ENCODE peak calls at places on chromosomes 11 and 22, in ten cellular contexts. I, E, U, C, N, L, M, W, B and H are unnamed samples.

GRCh38 chr11:118705111-118705741 is 25.8 kb upstream of the TREH start:
- DNase-seq in W (no peak), E (peak), I (no peak), U (no peak), B (no peak), M (no peak), N (no peak), L (no peak), C (no peak), H (no peak)

GRCh38 chr11:121032546-121032945 is 8.6 kb downstream of the TBCEL start:
- DNase-seq in L (peak), B (no peak), U (no peak), I (no peak), M (no peak), C (no peak), W (no peak), E (no peak), N (no peak), H (peak)

GRCh38 chr11:78907636-78908035 is 333.0 kb upstream of the NARS2 start:
- DNase-seq in M (no peak), E (no peak), N (no peak), L (no peak), W (no peak), C (no peak), B (no peak), I (no peak), U (no peak), H (no peak)

GRCh38 chr11:133934599-133935550 is 21.9 kb downstream of the IGSF9B start:
- DNase-seq in I (peak), C (no peak), B (peak), N (no peak), E (no peak), M (no peak), U (peak), W (peak), L (peak), H (peak)

GRCh38 chr11:118202599-118203422 is 22.0 kb downstream of the JAML start:
- DNase-seq in C (no peak), I (no peak), L (no peak), B (no peak), U (no peak), M (peak), N (no peak), W (no peak), E (peak), H (no peak)

GRCh38 chr22:26592368-26593015 is 2.6 kb upstream of the TPST2 start:
- DNase-seq in L (no peak), M (no peak), N (no peak), B (no peak), U (no peak), C (no peak), I (no peak), W (no peak), E (peak), H (no peak)

GRCh38 chr22:33811686-33812085 is 108.6 kb downstream of the LARGE1 start:
- DNase-seq in W (peak), N (peak), I (peak), E (peak), U (no peak), L (no peak), B (no peak), M (peak), C (peak), H (no peak)

GRCh38 chr11:76788661-76789442 is 5.7 kb downstream of the TSKU start:
- DNase-seq in U (peak), W (no peak), M (peak), I (no peak), C (peak), L (no peak), B (no peak), N (no peak), E (peak), H (no peak)

GRCh38 chr22:39594411-39594810 is 23.9 kb downstream of the CACNA1I start:
- DNase-seq in U (no peak), E (no peak), I (no peak), B (no peak), L (no peak), N (no peak), M (no peak), C (no peak), W (no peak), H (no peak)

GRCh38 chr11:4626207-4627105 is 10.8 kb upstream of the OR51D1 start:
- DNase-seq in N (peak), U (peak), L (peak), C (no peak), I (peak), W (peak), B (no peak), E (peak), M (peak), H (peak)
- TF ChIP-seq POLR2A in N (no peak), U (no peak), L (no peak), C (no peak), I (no peak), W (no peak), B (no peak), E (no peak), M (no peak), H (no peak)

DNA sequence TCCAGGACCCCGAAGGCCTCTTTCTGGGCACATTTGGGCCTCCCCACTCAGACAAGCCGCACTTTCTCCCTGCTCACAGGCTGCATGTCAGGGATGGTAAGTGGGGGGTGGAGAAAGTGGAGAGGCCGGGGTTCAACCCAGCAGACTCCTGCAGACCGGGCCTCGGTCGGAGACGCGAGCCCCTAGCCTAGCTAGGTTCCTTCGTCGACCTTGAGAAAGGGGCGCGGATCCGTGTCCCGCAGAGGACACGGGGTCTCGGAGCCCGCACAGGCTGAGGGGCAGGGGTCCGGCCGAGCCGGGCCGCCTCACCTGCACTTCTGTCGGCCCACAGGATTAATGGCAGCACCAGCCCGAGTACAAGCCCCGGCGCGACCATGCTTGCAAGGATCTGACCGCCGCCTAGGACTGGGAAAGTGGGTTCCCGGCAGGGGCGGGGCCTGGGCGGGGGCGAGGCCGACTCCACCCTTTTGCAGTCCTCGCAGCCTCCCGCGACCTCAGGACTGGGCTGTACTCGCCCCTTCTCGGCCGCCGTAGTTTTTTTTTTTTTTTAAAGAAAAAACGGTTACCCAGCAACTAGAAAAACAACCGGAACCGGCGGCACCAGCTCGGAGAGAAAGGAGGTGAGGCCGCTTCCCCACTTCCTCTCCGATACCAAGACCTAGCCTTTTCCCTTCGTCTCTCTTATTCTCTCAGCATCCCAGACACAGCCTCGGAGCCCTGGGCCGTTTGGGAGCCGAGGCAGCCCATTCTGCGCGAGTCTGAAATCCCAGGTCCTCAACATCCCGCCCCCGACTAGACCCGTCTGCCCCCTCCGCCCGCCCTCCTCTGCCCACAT is at the start of the genes SIAE and SPA17:
- DNase-seq in U (peak), N (peak), M (peak), E (peak), L (peak), B (peak), C (peak), I (peak), W (peak), H (peak)
- TF ChIP-seq POLR2A in U (peak), N (peak), M (peak), E (peak), L (peak), B (peak), C (peak), I (no peak), W (no peak), H (peak)

GRCh38 chr22:41204066-41204465 is 1.0 kb upstream of the L3MBTL2 start:
- DNase-seq in C (no peak), W (no peak), M (no peak), L (no peak), E (no peak), N (no peak), I (no peak), U (no peak), B (no peak), H (no peak)

GRCh38 chr22:41206719-41207118 is 1.6 kb downstream of the L3MBTL2 start:
- DNase-seq in I (no peak), B (no peak), C (no peak), W (no peak), U (no peak), L (no peak), E (no peak), M (no peak), N (no peak), H (no peak)

GRCh38 chr22:41201146-41201545 is 4.0 kb upstream of the L3MBTL2 start:
- DNase-seq in E (no peak), C (no peak), I (no peak), U (no peak), W (no peak), L (no peak), M (no peak), N (no peak), B (no peak), H (no peak)

GRCh38 chr22:41203118-41203517 is 2.0 kb upstream of the L3MBTL2 start:
- DNase-seq in U (no peak), N (no peak), I (no peak), L (no peak), C (no peak), M (no peak), E (no peak), B (no peak), W (no peak), H (no peak)

GRCh38 chr22:41204992-41205900 is at the start of gene L3MBTL2:
- DNase-seq in B (peak), C (peak), N (peak), W (peak), M (peak), I (peak), L (peak), E (peak), U (peak), H (peak)
- TF ChIP-seq POLR2A in B (peak), C (peak), N (peak), W (no peak), M (peak), I (no peak), L (peak), E (peak), U (peak), H (peak)

DNA sequence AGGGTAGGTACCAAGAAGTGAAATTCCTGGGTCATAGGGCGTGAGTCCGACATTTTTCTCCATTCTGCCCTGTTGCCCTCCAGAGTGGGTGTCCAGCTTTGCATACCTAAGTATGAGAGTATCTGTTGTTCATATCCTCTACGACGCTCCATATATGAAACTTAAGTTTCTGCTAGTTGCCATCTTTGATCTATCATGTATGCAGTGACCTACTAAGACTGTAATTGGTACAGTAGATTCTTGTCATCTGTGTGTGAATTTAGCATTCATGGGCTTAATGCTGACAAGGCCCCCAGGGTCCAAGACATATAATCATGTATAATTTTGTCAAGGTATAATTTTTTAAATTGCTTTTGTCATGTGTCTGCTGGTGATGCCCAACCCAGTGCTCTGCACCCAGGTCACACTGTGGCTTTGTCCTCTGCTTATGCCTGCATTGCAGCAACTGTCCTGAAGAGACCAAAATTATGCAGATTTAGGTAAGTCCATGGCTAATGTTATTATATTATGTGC is 12.1 kb downstream of the NEAT1 start:
- DNase-seq in B (no peak), W (peak), C (peak), I (no peak), E (no peak), N (peak), U (no peak), L (peak), M (peak), H (no peak)
- TF ChIP-seq POLR2A in B (no peak), W (no peak), C (no peak), I (no peak), E (no peak), N (no peak), U (no peak), L (no peak), M (peak), H (peak)

GRCh38 chr11:660681-661444 is 23.8 kb downstream of the DRD4 start:
- DNase-seq in C (no peak), W (no peak), N (no peak), U (no peak), L (no peak), E (no peak), B (no peak), M (no peak), I (no peak), H (no peak)

GRCh38 chr11:657691-658126 is 20.6 kb downstream of the DRD4 start:
- DNase-seq in I (no peak), B (no peak), N (no peak), M (peak), U (no peak), E (peak), W (no peak), L (no peak), C (no peak), H (no peak)

GRCh38 chr11:656866-657265 is 19.8 kb downstream of the DRD4 start:
- DNase-seq in W (no peak), L (no peak), U (no peak), I (no peak), N (no peak), M (no peak), E (no peak), C (no peak), B (no peak), H (no peak)

GRCh38 chr11:660281-660680 is 23.2 kb downstream of the DRD4 start:
- DNase-seq in B (no peak), I (no peak), E (no peak), C (no peak), U (no peak), W (no peak), M (no peak), L (no peak), N (no peak), H (no peak)

DNA sequence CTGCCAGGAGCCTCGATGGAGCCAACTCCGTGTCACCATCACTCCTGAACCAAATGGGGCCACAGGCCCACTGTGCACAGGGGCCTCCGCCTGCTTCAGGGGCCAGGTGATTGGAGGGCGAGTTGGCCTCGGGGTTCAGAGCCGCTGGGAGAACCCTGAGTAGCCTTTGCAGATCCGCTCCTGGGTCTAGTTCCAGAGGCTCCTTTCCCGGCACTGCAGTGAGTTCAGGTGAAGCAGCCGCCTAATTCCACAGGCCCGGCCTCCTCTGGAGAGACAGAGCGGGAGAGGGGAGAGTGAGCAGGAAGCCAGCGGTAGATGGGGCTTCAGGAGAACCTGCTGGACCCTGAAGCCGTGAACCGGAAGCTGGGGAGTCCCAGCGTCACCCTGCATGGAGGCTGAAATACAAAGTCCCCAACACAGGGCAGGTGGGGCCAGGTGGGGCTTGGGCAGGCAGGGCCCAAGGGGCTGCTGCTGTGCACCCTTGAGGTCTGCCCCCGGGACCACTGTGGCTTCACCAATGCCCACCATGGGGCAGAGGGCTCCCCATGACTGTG is 22.5 kb downstream of the DRD4 start:
- DNase-seq in N (no peak), B (no peak), I (no peak), E (no peak), W (no peak), L (no peak), M (no peak), U (no peak), C (no peak), H (no peak)
- TF ChIP-seq POLR2A in N (no peak), B (no peak), I (no peak), E (no peak), W (no peak), L (no peak), M (no peak), U (no peak), C (no peak), H (no peak)

GRCh38 chr11:65425105-65425970 is 2.7 kb downstream of the NEAT1 start:
- DNase-seq in M (peak), I (peak), E (peak), W (peak), B (no peak), N (peak), U (peak), L (peak), C (no peak), H (peak)

GRCh38 chr11:65426839-65427690 is 4.5 kb downstream of the NEAT1 start:
- DNase-seq in L (peak), N (peak), W (peak), I (peak), U (peak), C (peak), E (peak), M (peak), B (no peak), H (peak)

GRCh38 chr11:65424200-65425104 is 1.9 kb downstream of the NEAT1 start:
- DNase-seq in B (no peak), L (peak), C (no peak), N (peak), U (no peak), E (peak), I (peak), W (peak), M (peak), H (peak)

GRCh38 chr11:65427691-65428577 is 5.3 kb downstream of the NEAT1 start:
- DNase-seq in N (peak), E (peak), M (peak), B (no peak), U (peak), W (peak), L (peak), C (peak), I (peak), H (peak)

DNA sequence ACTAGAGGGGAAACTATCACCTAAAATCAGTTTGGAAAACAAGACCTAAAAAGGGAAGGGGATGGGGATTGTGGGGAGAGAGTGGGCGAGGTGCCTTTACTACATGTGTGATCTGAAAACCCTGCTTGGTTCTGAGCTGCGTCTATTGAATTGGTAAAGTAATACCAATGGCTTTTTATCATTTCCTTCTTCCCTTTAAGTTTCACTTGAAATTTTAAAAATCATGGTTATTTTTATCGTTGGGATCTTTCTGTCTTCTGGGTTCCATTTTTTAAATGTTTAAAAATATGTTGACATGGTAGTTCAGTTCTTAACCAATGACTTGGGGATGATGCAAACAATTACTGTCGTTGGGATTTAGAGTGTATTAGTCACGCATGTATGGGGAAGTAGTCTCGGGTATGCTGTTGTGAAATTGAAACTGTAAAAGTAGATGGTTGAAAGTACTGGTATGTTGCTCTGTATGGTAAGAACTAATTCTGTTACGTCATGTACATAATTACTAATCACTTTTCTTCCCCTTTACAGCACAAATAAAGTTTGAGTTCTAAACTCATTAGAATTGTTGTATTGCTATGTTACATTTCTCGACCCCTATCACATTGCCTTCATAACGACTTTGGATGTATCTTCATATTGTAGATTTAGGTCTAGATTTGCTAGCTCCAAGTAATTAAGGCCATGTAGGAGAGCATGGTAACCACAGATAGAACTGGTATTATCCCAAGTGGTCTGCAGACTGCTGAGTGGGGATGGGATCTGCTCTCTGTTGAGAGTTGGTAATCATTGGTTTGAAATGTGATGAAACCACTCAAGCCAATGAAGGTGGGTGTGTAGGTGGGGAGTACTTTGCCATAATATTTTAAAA is 3.6 kb downstream of the NEAT1 start:
- DNase-seq in L (peak), M (peak), C (no peak), B (no peak), U (peak), I (peak), E (peak), N (peak), W (peak), H (peak)
- TF ChIP-seq POLR2A in L (no peak), M (peak), C (peak), B (no peak), U (no peak), I (no peak), E (peak), N (no peak), W (no peak), H (no peak)

DNA sequence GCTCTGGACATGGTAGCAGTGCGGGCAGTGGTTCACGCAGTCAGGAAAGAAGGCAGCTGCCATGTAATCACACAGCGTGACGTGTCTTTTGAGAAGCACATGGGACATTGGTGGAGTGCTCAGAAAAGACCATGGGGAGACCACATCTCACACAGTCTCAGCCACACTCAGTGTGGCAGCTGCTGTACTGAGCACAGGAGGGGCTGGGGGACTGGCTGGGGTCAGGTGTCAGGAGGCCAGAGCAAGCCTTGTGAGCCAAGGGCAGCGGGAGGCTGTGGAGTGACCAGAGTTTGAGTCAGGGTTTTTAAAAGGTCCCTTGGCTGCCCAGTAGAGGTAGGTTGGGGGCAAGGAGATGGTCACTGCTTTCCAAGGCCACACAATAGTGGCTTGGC is 18.5 kb downstream of the CLDN5 start:
- DNase-seq in N (no peak), M (no peak), U (no peak), W (no peak), E (no peak), I (no peak), C (no peak), B (no peak), L (no peak), H (no peak)
- TF ChIP-seq POLR2A in N (no peak), M (no peak), U (no peak), W (no peak), E (no peak), I (no peak), C (no peak), B (no peak), L (no peak), H (no peak)